ENCODE peak calls at places on chromosomes 1 and 21, in nine cellular contexts. X is dermis microvascular lymphatic vessel endothelial cell; J is C1 segment of cervical spinal cord; R is ovary; O is T-helper 9 cell; Q is heart left ventricle; A is stimulated activated CD4-positive, alpha-beta T cell treated with anti-CD3 and anti-CD28 coated beads, Interleukin-15, amount 100 ng/mL, for 1 hour; H is Ammon's horn; C is fibroblast of lung. G is an unnamed sample.

GRCh38 chr1:169048043-169048442 is 58.4 kb upstream of the ATP1B1 start:
- DNase-seq in R (no peak), O (no peak), J (no peak), Q (no peak), X (no peak), H (no peak), C (no peak), A (no peak), G (no peak)

GRCh38 chr1:224433671-224434446 is 738 bp downstream of the WDR26 start:
- DNase-seq in Q (peak), R (peak), O (peak), C (no peak), X (no peak), H (peak), A (peak), J (peak), G (no peak)

GRCh38 chr21:45139473-45139872 is 65.1 kb downstream of the ADARB1 start:
- DNase-seq in J (no peak), H (no peak), C (no peak), O (no peak), R (no peak), X (no peak), A (no peak), Q (no peak), G (no peak)

GRCh38 chr1:186849824-186850223 is 21.1 kb downstream of the PLA2G4A start:
- DNase-seq in H (no peak), C (peak), J (no peak), A (no peak), O (no peak), Q (no peak), R (no peak), X (no peak), G (no peak)

GRCh38 chr1:47371016-47371517 is 37.5 kb downstream of the CMPK1 start:
- DNase-seq in J (no peak), C (no peak), X (no peak), H (no peak), R (no peak), Q (no peak), O (no peak), A (no peak), G (no peak)

GRCh38 chr21:41933259-41934079 is 20.3 kb downstream of the C2CD2 start:
- DNase-seq in Q (no peak), X (peak), H (no peak), O (no peak), C (peak), A (no peak), R (no peak), J (no peak), G (no peak)

GRCh38 chr1:162070825-162071224 is 1.3 kb downstream of the NOS1AP start:
- DNase-seq in C (no peak), R (no peak), O (no peak), H (no peak), A (no peak), Q (no peak), X (no peak), J (no peak), G (no peak)

GRCh38 chr1:246789454-246790339 is 65.5 kb downstream of the SCCPDH start:
- DNase-seq in X (no peak), Q (no peak), O (no peak), H (no peak), C (no peak), R (no peak), A (no peak), J (no peak), G (no peak)

GRCh38 chr1:231940116-231940515 is 313.5 kb downstream of the DISC1 start:
- DNase-seq in O (no peak), Q (no peak), X (no peak), C (no peak), J (no peak), A (no peak), H (no peak), R (no peak), G (no peak)